ENCODE peak calls at places on chromosomes 16 and 17, in six cellular contexts. V is GM12878, Y is HCT116, L is HepG2, D is K562, I is H1. P is an unnamed sample.

GRCh38 chr17:80125656-80126448 is 21.1 kb downstream of the EIF4A3 start:
- DNase-seq in V (no peak), Y (no peak), L (no peak), D (no peak), I (no peak), P (no peak)

GRCh38 chr16:81669473-81670350 is 109.4 kb upstream of the PLCG2 start:
- DNase-seq in V (no peak), Y (no peak), L (no peak), D (no peak), I (no peak), P (no peak)

GRCh38 chr16:27495191-27495590 is 54.5 kb downstream of the GTF3C1 start:
- DNase-seq in V (no peak), Y (no peak), L (no peak), D (no peak), I (no peak), P (no peak)

GRCh38 chr16:1991135-1991551 is 1.4 kb downstream of the SYNGR3 start:
- DNase-seq in V (peak), Y (no peak), L (no peak), D (no peak), I (peak), P (no peak)

GRCh38 chr16:56539667-56540066 is 19.8 kb upstream of the BBS2 start:
- DNase-seq in V (no peak), Y (no peak), L (no peak), D (no peak), I (no peak), P (no peak)

GRCh38 chr16:65662236-65662635 is 540.4 kb upstream of the CDH11 start:
- DNase-seq in V (no peak), Y (no peak), L (no peak), D (no peak), I (no peak), P (no peak)

GRCh38 chr17:4175921-4176802 is 33.2 kb downstream of the CYB5D2 start:
- DNase-seq in V (no peak), Y (no peak), L (no peak), D (no peak), I (no peak), P (no peak)

GRCh38 chr17:58710948-58711552 is 18.6 kb downstream of the RAD51C start:
- DNase-seq in V (no peak), Y (peak), L (peak), D (peak), I (peak), P (peak)

GRCh38 chr17:78529871-78530670 is 47.1 kb downstream of the DNAH17 start:
- DNase-seq in V (no peak), Y (no peak), L (no peak), D (no peak), I (no peak), P (no peak)

GRCh38 chr16:61654962-61655361 is 381.3 kb downstream of the CDH8 start:
- DNase-seq in V (no peak), Y (no peak), L (no peak), D (no peak), I (no peak), P (no peak)

GRCh38 chr17:80475949-80476876 is at the start of gene NPTX1:
- DNase-seq in V (no peak), Y (no peak), L (no peak), D (no peak), I (peak), P (peak)

GRCh38 chr17:47717845-47718621 is 15.0 kb upstream of the TBX21 start:
- DNase-seq in V (no peak), Y (no peak), L (no peak), D (no peak), I (no peak), P (no peak)

GRCh38 chr16:87922250-87922871 is 14.0 kb downstream of the CA5A start:
- DNase-seq in V (no peak), Y (no peak), L (no peak), D (no peak), I (no peak), P (no peak)

GRCh38 chr17:14301761-14302401 is 1.0 kb downstream of the HS3ST3B1 start:
- DNase-seq in V (no peak), Y (no peak), L (no peak), D (peak), I (peak), P (no peak)

GRCh38 chr17:64045176-64045575 is 24.7 kb upstream of the ICAM2 start:
- DNase-seq in V (no peak), Y (no peak), L (no peak), D (no peak), I (no peak), P (no peak)

GRCh38 chr16:88376835-88377726 is 5.7 kb upstream of the ZNF469 start:
- DNase-seq in V (no peak), Y (no peak), L (no peak), D (no peak), I (no peak), P (no peak)

GRCh38 chr16:31477220-31478216 is 5.4 kb upstream of the SLC5A2 start:
- DNase-seq in V (no peak), Y (no peak), L (peak), D (peak), I (peak), P (peak)

GRCh38 chr17:1808649-1809048 is 21.1 kb downstream of the SMYD4 start:
- DNase-seq in V (no peak), Y (no peak), L (no peak), D (no peak), I (no peak), P (no peak)

GRCh38 chr17:63246344-63246743 is 199.8 kb downstream of the CYB561 start:
- DNase-seq in V (no peak), Y (no peak), L (no peak), D (no peak), I (no peak), P (no peak)

GRCh38 chr17:77824780-77825280 is 133.7 kb upstream of the TNRC6C start:
- DNase-seq in V (no peak), Y (no peak), L (no peak), D (no peak), I (no peak), P (no peak)

GRCh38 chr16:53912155-53912554 is 208.2 kb downstream of the FTO start:
- DNase-seq in V (peak), Y (no peak), L (no peak), D (no peak), I (no peak), P (no peak)

GRCh38 chr17:82876602-82877391 is 37.0 kb upstream of the ZNF750 start:
- DNase-seq in V (no peak), Y (peak), L (peak), D (peak), I (no peak), P (peak)

GRCh38 chr17:15169676-15170075 is 95.5 kb downstream of the PMP22 start:
- DNase-seq in V (no peak), Y (no peak), L (no peak), D (no peak), I (no peak), P (no peak)

GRCh38 chr16:8708546-8708945 is 34.1 kb downstream of the ABAT start:
- DNase-seq in V (no peak), Y (no peak), L (no peak), D (no peak), I (no peak), P (no peak)

GRCh38 chr16:78184554-78185183 is 85.2 kb downstream of the WWOX start:
- DNase-seq in V (no peak), Y (no peak), L (peak), D (no peak), I (peak), P (no peak)

GRCh38 chr17:610285-610684 is 104.4 kb downstream of the VPS53 start:
- DNase-seq in V (no peak), Y (no peak), L (no peak), D (no peak), I (no peak), P (no peak)

GRCh38 chr17:62619413-62620155 is 7.9 kb upstream of the MRC2 start:
- DNase-seq in V (no peak), Y (no peak), L (no peak), D (no peak), I (no peak), P (no peak)

GRCh38 chr17:80474933-80475915 is 1.2 kb downstream of the NPTX1 start:
- DNase-seq in V (no peak), Y (no peak), L (no peak), D (no peak), I (peak), P (peak)

GRCh38 chr16:74666425-74667214 is at the start of gene RFWD3:
- DNase-seq in V (peak), Y (peak), L (peak), D (peak), I (peak), P (peak)

GRCh38 chr17:81254955-81255717 is 16.0 kb downstream of the NDUFAF8 start:
- DNase-seq in V (no peak), Y (no peak), L (peak), D (peak), I (peak), P (peak)

GRCh38 chr16:67022531-67023214 is 6.3 kb upstream of the CBFB start:
- DNase-seq in V (no peak), Y (no peak), L (no peak), D (no peak), I (no peak), P (no peak)

GRCh38 chr17:68498479-68499326 is 13.5 kb upstream of the PRKAR1A start:
- DNase-seq in V (no peak), Y (no peak), L (no peak), D (no peak), I (no peak), P (no peak)

GRCh38 chr17:39166437-39167335 is 725 bp upstream of the ARL5C start:
- DNase-seq in V (no peak), Y (no peak), L (no peak), D (no peak), I (no peak), P (peak)

GRCh38 chr17:46832945-46833839 is 14.7 kb upstream of the WNT3 start:
- DNase-seq in V (no peak), Y (no peak), L (peak), D (peak), I (no peak), P (no peak)

GRCh38 chr17:28474035-28474640 is 694 bp downstream of the SLC13A2 start:
- DNase-seq in V (no peak), Y (no peak), L (no peak), D (no peak), I (peak), P (no peak)
- TF ChIP-seq JUND in V (no peak), Y (no peak), L (no peak), D (no peak), I (no peak), P (no peak)

DNA sequence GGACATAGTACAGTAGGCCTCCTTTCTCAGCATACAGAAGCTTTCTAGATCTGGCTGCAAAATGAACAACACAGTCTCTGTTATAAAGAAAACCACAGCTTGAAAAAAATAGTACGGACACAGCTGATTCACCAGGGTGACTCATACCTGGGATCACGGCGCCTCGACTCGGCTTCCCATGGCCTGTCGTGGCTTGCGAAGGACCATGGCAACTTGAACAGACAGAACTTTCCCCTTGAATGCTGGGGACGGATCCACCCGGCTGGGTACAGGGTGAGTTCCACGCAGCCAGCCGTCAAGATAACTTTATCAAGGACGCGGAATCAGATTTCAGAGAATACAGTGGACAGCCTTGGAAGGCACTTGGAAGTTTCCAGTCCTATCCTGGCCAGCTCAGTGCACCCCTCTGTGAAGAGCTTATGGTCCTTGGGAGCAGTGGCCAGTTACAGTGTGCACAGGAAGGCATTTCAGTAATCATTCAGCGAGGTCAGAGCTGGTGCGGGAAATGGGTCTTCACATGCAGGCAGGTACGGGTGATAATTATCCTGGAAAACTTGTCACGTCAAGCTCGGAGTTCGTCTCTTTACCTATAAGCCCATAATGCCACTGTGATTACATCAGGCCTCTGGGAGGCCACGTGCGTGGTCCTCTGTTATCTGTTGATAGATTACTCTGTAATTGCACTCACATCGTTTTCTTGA is 57.9 kb upstream of the MAF start:
- DNase-seq in V (no peak), Y (no peak), L (peak), D (peak), I (no peak), P (no peak)
- TF ChIP-seq JUND in V (no peak), Y (no peak), L (no peak), D (peak), I (no peak), P (no peak)

GRCh38 chr16:59146140-59146539 is 412.0 kb upstream of the GOT2 start:
- DNase-seq in V (no peak), Y (no peak), L (no peak), D (no peak), I (no peak), P (no peak)

GRCh38 chr16:59148312-59148711 is 414.2 kb upstream of the GOT2 start:
- DNase-seq in V (no peak), Y (no peak), L (no peak), D (no peak), I (no peak), P (no peak)

GRCh38 chr16:59154295-59154694 is 420.2 kb upstream of the GOT2 start:
- DNase-seq in V (no peak), Y (no peak), L (no peak), D (no peak), I (no peak), P (no peak)

GRCh38 chr16:59148756-59149155 is 414.6 kb upstream of the GOT2 start:
- DNase-seq in V (no peak), Y (no peak), L (no peak), D (no peak), I (no peak), P (no peak)
- TF ChIP-seq JUND in V (no peak), Y (no peak), L (no peak), D (no peak), I (no peak), P (no peak)

GRCh38 chr17:35786941-35787432 is 8.5 kb downstream of the MMP28 start:
- DNase-seq in V (no peak), Y (no peak), L (no peak), D (no peak), I (no peak), P (peak)
- TF ChIP-seq JUND in V (no peak), Y (no peak), L (no peak), D (no peak), I (no peak), P (no peak)

GRCh38 chr17:6097005-6097279 is 26.8 kb downstream of the WSCD1 start:
- DNase-seq in V (no peak), Y (no peak), L (no peak), D (no peak), I (no peak), P (no peak)
- TF ChIP-seq JUND in V (no peak), Y (no peak), L (no peak), D (no peak), I (no peak), P (no peak)

GRCh38 chr16:68081796-68082567 is 3.2 kb upstream of the NFATC3 start:
- DNase-seq in V (no peak), Y (no peak), L (no peak), D (no peak), I (peak), P (no peak)
- TF ChIP-seq JUND in V (no peak), Y (no peak), L (no peak), D (no peak), I (no peak), P (no peak)

GRCh38 chr17:66491665-66492064 is 189.3 kb downstream of the PRKCA start:
- DNase-seq in V (no peak), Y (no peak), L (no peak), D (no peak), I (no peak), P (no peak)

GRCh38 chr17:66492500-66493123 is 190.2 kb downstream of the PRKCA start:
- DNase-seq in V (no peak), Y (no peak), L (no peak), D (no peak), I (no peak), P (no peak)

GRCh38 chr17:66493283-66494019 is 191.0 kb downstream of the PRKCA start:
- DNase-seq in V (no peak), Y (no peak), L (no peak), D (peak), I (no peak), P (no peak)

GRCh38 chr17:66492080-66492479 is 189.7 kb downstream of the PRKCA start:
- DNase-seq in V (no peak), Y (no peak), L (no peak), D (no peak), I (no peak), P (no peak)

GRCh38 chr17:66491213-66491612 is 188.8 kb downstream of the PRKCA start:
- DNase-seq in V (no peak), Y (no peak), L (no peak), D (peak), I (no peak), P (no peak)
- TF ChIP-seq JUND in V (no peak), Y (no peak), L (no peak), D (no peak), I (no peak), P (no peak)

GRCh38 chr17:49216953-49217650 is 6.6 kb downstream of the ABI3 start:
- DNase-seq in V (no peak), Y (no peak), L (no peak), D (no peak), I (no peak), P (no peak)

GRCh38 chr17:49213399-49213798 is 2.9 kb downstream of the ABI3 start:
- DNase-seq in V (no peak), Y (no peak), L (no peak), D (no peak), I (no peak), P (no peak)

GRCh38 chr17:49214665-49215360 is 4.3 kb downstream of the ABI3 start:
- DNase-seq in V (no peak), Y (no peak), L (no peak), D (no peak), I (no peak), P (no peak)

GRCh38 chr17:49216482-49216881 is 6.0 kb downstream of the ABI3 start:
- DNase-seq in V (no peak), Y (no peak), L (no peak), D (no peak), I (no peak), P (no peak)

DNA sequence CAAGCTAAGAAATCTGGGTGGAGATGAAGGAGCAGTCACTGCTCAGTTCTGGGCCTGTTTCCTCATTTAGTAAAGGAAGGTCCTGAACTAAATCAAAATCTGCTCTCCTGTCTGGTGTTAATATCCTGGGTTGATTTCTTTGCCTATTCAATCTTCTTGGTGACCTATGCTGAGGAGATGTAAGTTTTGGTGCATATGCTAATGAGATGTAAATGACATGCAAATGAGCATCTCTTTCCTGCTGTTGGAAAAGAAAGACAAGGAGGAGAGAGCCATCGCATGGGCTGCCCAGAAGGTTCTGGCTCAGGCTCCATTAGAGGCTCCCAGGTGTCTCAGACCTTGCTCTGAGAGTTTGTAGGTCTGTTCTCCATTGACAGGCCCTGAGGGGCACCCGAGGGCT is 3.3 kb downstream of the ABI3 start:
- DNase-seq in V (no peak), Y (no peak), L (no peak), D (no peak), I (no peak), P (no peak)
- TF ChIP-seq JUND in V (no peak), Y (no peak), L (no peak), D (no peak), I (no peak), P (no peak)

GRCh38 chr17:31414590-31414918 is 23.1 kb downstream of the RAB11FIP4 start:
- DNase-seq in V (no peak), Y (no peak), L (no peak), D (no peak), I (no peak), P (no peak)
- TF ChIP-seq JUND in V (no peak), Y (no peak), L (no peak), D (no peak), I (no peak), P (no peak)

DNA sequence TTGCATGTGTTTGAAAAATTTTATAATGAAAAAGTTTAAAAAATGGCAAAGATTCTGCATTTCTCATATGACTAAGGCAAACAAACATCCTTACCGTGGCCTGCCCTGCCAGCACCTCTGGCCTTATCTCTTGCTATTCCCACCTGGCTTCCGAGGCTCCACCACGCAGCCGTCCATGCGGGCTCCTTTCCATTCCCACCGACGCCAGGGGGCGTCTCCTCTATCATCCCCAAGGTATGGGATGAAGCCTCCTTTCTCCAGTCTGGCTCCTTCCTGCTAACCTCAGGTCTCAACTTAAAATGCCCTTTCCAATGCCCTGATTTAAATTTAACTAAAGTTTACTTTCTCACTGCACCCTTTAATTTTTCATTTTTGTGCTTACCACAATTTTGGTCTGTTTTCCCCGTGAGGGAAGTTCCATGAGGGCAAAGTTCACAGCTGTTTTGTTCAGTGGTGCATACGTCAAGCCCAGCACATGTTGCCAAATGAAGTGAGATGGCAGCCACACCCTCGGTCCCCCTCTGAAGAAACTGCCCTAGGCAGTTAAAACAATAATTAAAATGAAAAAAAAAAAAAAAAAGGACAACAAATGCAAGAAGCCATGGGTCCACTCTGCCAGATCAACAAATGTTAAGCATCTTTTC is 13.3 kb upstream of the SDK2 start:
- DNase-seq in V (no peak), Y (peak), L (peak), D (peak), I (peak), P (peak)
- TF ChIP-seq JUND in V (no peak), Y (no peak), L (no peak), D (no peak), I (no peak), P (no peak)

P was measured in T47D.